ENCODE peak calls at places on chromosomes 6 and 20, in five cellular contexts. M is heart left ventricle, E is GM23248, D is RWPE1, F is substantia nigra. J is an unnamed sample.

GRCh38 chr20:46087161-46087560 is 2.6 kb downstream of the NCOA5 start:
- DNase-seq in F (no peak), M (no peak), E (peak; percentile 58), D (no peak), J (no peak)

GRCh38 chr20:35729836-35730582 is 12.1 kb downstream of the RBM39 start:
- DNase-seq in E (peak; percentile 49), F (no peak), M (no peak), D (no peak), J (no peak)

GRCh38 chr20:11431613-11432012 is 486.1 kb upstream of the BTBD3 start:
- DNase-seq in D (no peak), M (no peak), E (peak; percentile 78), F (no peak), J (no peak)

GRCh38 chr20:44704551-44704971 is 10.6 kb upstream of the CCN5 start:
- DNase-seq in F (no peak), E (peak; percentile 77), M (peak; percentile 50), D (peak; percentile 51), J (no peak)

GRCh38 chr6:66496659-66497058 is 789.6 kb upstream of the EYS start:
- DNase-seq in D (peak; percentile 13), F (no peak), M (no peak), E (no peak), J (no peak)

GRCh38 chr6:83970582-83970981 is 63.0 kb upstream of the MRAP2 start:
- DNase-seq in F (no peak), M (no peak), D (no peak), E (no peak), J (no peak)

GRCh38 chr20:23023621-23024187 is 11.4 kb upstream of the SSTR4 start:
- DNase-seq in F (no peak), M (no peak), E (no peak), D (no peak), J (no peak)

GRCh38 chr6:4599924-4600323 is 176.3 kb upstream of the CDYL start:
- DNase-seq in F (no peak), E (peak; percentile 84), M (no peak), D (peak; percentile 70), J (no peak)

GRCh38 chr20:57558614-57559285 is 2.2 kb upstream of the PCK1 start:
- DNase-seq in M (no peak), F (no peak), D (no peak), E (no peak), J (no peak)

GRCh38 chr6:7315684-7316366 is 2.8 kb upstream of the SSR1 start:
- DNase-seq in M (no peak), D (no peak), F (no peak), E (no peak), J (no peak)

GRCh38 chr6:72203983-72204382 is 317.6 kb downstream of the RIMS1 start:
- DNase-seq in M (no peak), F (no peak), D (no peak), E (no peak), J (no peak)

GRCh38 chr6:116008470-116009229 is 52.0 kb downstream of the FRK start:
- DNase-seq in D (no peak), M (no peak), F (no peak), E (peak; percentile 79), J (no peak)

GRCh38 chr6:159306134-159306537 is 136.9 kb downstream of the FNDC1 start:
- DNase-seq in E (no peak), D (no peak), M (no peak), F (no peak), J (no peak)

GRCh38 chr6:41428995-41429417 is 93.6 kb downstream of the NCR2 start:
- DNase-seq in E (peak; percentile 89), F (no peak), M (no peak), D (no peak), J (no peak)

GRCh38 chr6:134724653-134725340 is 225.1 kb downstream of the ALDH8A1 start:
- DNase-seq in E (no peak), D (no peak), F (no peak), M (no peak), J (no peak)

GRCh38 chr20:36818831-36819230 is 45.3 kb upstream of the DSN1 start:
- DNase-seq in F (no peak), D (no peak), M (no peak), E (no peak), J (no peak)

GRCh38 chr6:99522531-99522930 is 7.3 kb upstream of the USP45 start:
- DNase-seq in F (no peak), M (no peak), D (no peak), E (peak; percentile 79), J (no peak)

GRCh38 chr6:14861491-14861943 is 384.4 kb upstream of the JARID2 start:
- DNase-seq in M (no peak), F (no peak), E (no peak), D (no peak), J (no peak)

GRCh38 chr20:9040874-9041524 is 27.9 kb upstream of the PLCB4 start:
- DNase-seq in E (peak; percentile 69), M (no peak), F (no peak), D (no peak), J (no peak)

GRCh38 chr6:87669051-87669450 is 33.0 kb downstream of the AKIRIN2 start:
- DNase-seq in D (no peak), M (no peak), F (no peak), E (no peak), J (no peak)

GRCh38 chr6:165308926-165309731 is at the start of gene C6orf118:
- DNase-seq in M (no peak), D (peak; percentile 64), F (no peak), E (peak; percentile 68), J (no peak)

DNA sequence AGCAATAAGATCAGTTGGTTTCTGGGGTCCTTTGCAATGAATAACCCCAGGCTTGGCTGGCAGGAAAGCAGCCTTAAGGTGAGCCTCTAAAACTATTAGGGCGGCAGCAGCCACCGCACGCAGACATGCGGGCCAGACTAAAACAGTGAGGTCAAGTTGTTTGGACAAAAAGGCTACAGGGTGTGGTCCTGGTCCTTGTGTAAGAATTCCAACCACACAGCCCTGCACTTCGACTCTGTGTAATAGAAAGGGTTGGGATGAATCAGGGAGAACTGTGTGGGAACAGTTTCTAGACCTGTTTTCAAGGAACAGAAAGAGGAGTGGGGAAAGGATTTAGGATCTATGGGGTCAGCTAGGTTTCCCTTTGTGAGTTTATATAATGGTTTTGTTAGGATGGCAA is 237.6 kb downstream of the SMOC2 start:
- DNase-seq in E (no peak), M (no peak), D (no peak), F (no peak), J (no peak)
- H3K27ac ChIP-seq in E (no peak overlapping the region), M (no peak overlapping the region), D (no peak overlapping the region), F (no peak overlapping the region), J (no peak overlapping the region)

GRCh38 chr20:62428396-62429160 is 1.2 kb upstream of the RBBP8NL start:
- DNase-seq in F (no peak), D (no peak), E (no peak), M (no peak), J (no peak)

GRCh38 chr20:62428008-62428384 is 657 bp upstream of the RBBP8NL start:
- DNase-seq in M (no peak), E (no peak), D (no peak), F (no peak), J (no peak)

GRCh38 chr20:62426678-62427077 is 661 bp downstream of the RBBP8NL start:
- DNase-seq in F (no peak), D (peak; percentile 43), M (no peak), E (no peak), J (no peak)

GRCh38 chr20:62425281-62426058 is 1.9 kb downstream of the RBBP8NL start:
- DNase-seq in M (no peak), F (no peak), D (no peak), E (no peak), J (no peak)

DNA sequence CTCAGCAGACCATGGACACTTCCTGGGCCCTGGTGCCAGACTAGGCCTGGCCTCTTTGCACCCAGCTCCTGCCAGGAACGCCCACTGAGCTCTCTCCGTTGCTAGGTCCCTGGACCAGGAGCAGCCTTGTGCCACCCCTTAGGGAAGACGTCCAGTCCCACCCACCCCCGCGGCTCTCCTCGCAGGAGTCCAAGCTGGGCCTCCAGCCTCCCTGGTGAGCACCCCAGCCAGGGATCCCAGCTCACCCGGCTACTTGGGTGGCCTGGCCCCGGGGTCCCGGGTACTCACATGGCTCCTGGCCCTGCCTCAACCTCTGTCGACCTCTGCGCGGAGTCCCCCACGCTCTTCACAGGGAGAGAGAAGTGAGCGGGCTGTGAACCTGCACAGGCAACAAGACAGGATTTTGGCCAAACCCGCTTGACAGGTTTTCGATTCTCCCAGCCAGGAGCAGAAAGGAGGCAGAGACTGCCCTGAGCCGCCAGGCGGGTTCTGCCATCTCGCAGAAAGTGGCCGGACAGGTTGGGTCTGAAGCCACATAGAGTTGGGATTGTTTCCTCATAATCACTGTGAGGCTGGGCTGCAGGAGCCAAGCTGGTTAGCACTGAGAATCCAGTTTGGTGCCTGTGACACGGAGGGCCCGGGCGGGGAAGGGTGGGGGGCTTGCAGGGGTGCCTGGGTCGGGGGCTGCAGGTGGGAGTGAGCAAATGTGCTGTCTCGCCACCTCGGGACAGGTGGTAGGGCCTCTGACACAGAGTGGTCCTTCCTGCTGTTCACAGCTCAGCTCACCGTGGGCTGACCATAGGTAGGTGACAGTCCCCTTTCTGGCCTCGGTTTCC is at the start of gene RBBP8NL:
- DNase-seq in F (no peak), M (no peak), D (peak; percentile 93), E (no peak), J (no peak)
- H3K27ac ChIP-seq in F (no peak within 1 kb of the TSS), M (no peak within 1 kb of the TSS), D (no peak within 1 kb of the TSS), E (no peak within 1 kb of the TSS), J (no peak within 1 kb of the TSS)

GRCh38 chr6:142803027-142803426 is 141.9 kb downstream of the HIVEP2 start:
- DNase-seq in F (no peak), M (no peak), D (no peak), E (peak; percentile 43), J (no peak)
- H3K27ac ChIP-seq in F (no peak overlapping the region), M (no peak overlapping the region), D (no peak overlapping the region), E (peak overlapping the region; percentile 86), J (no peak overlapping the region)

DNA sequence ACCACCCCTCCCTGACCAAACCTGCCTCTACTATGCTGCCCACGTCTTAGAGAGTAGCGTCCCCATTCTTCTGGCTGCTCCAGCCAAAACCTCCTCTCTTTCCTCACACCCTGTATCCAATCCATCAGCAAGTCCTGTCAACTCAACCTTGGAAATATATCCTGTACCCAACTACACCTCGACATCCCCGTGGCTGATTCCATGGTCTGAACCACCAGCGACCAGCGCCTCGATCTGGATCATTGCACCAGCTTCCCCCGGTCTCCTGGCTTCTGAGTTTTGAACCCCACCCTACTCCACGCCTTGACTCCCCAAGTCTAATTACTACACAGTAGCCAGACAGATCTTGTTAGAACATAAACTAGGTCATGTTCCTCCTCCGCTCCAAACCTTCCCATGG is 9.8 kb downstream of the NRSN2 start:
- DNase-seq in F (no peak), D (no peak), E (no peak), M (no peak), J (no peak)
- H3K27ac ChIP-seq in F (no peak overlapping the region), D (peak overlapping the region; percentile 51), E (no peak overlapping the region), M (no peak overlapping the region), J (no peak overlapping the region)

GRCh38 chr6:120111001-120111400 is 761.4 kb upstream of the MAN1A1 start:
- DNase-seq in F (no peak), E (no peak), D (no peak), M (no peak), J (no peak)
- H3K27ac ChIP-seq in F (no peak overlapping the region), E (no peak overlapping the region), D (no peak overlapping the region), M (no peak overlapping the region), J (no peak overlapping the region)

J was measured in naive thymus-derived CD4-positive, alpha-beta T cell.